ENCODE peak calls at places on chromosomes 11 and 22, in seven cellular contexts. One of them, this sample, is unnamed.

GRCh38 chr11:36702330-36703054 is 104.5 kb upstream of the RAG2 start:
- DNase-seq in WTC11: no peak
- DNase-seq in neural crest cell: peak
- DNase-seq in CD8-positive, alpha-beta T cell: no peak
- DNase-seq in HCT116: peak
- DNase-seq in fibroblast of lung: peak
- DNase-seq in BE2C: peak
- DNase-seq in this sample: peak

GRCh38 chr11:118206612-118207031 is 18.2 kb downstream of the JAML start:
- DNase-seq in WTC11: no peak
- DNase-seq in neural crest cell: no peak
- DNase-seq in CD8-positive, alpha-beta T cell: no peak
- DNase-seq in HCT116: no peak
- DNase-seq in fibroblast of lung: no peak
- DNase-seq in BE2C: no peak
- DNase-seq in this sample: no peak

GRCh38 chr11:45089845-45090499 is 56.5 kb upstream of the PRDM11 start:
- DNase-seq in WTC11: peak
- DNase-seq in neural crest cell: no peak
- DNase-seq in CD8-positive, alpha-beta T cell: no peak
- DNase-seq in HCT116: no peak
- DNase-seq in fibroblast of lung: peak
- DNase-seq in BE2C: no peak
- DNase-seq in this sample: no peak

GRCh38 chr22:37353839-37354238 is 71.5 kb downstream of the CYTH4 start:
- DNase-seq in WTC11: no peak
- DNase-seq in neural crest cell: no peak
- DNase-seq in CD8-positive, alpha-beta T cell: no peak
- DNase-seq in HCT116: no peak
- DNase-seq in fibroblast of lung: peak
- DNase-seq in BE2C: no peak
- DNase-seq in this sample: no peak

GRCh38 chr11:838441-839279 is 3.7 kb downstream of the POLR2L start:
- DNase-seq in WTC11: peak
- DNase-seq in neural crest cell: no peak
- DNase-seq in CD8-positive, alpha-beta T cell: no peak
- DNase-seq in HCT116: no peak
- DNase-seq in fibroblast of lung: no peak
- DNase-seq in BE2C: no peak
- DNase-seq in this sample: no peak

GRCh38 chr22:27987557-27987956 is 68.5 kb upstream of the PITPNB start:
- DNase-seq in WTC11: no peak
- DNase-seq in neural crest cell: no peak
- DNase-seq in CD8-positive, alpha-beta T cell: peak
- DNase-seq in HCT116: no peak
- DNase-seq in fibroblast of lung: peak
- DNase-seq in BE2C: no peak
- DNase-seq in this sample: no peak

GRCh38 chr11:118126082-118126838 is 26.4 kb downstream of the SCN4B start:
- DNase-seq in WTC11: no peak
- DNase-seq in neural crest cell: no peak
- DNase-seq in CD8-positive, alpha-beta T cell: no peak
- DNase-seq in HCT116: peak
- DNase-seq in fibroblast of lung: peak
- DNase-seq in BE2C: no peak
- DNase-seq in this sample: no peak

GRCh38 chr22:41772645-41773044 is 27.8 kb upstream of the CCDC134 start:
- DNase-seq in WTC11: no peak
- DNase-seq in neural crest cell: no peak
- DNase-seq in CD8-positive, alpha-beta T cell: no peak
- DNase-seq in HCT116: no peak
- DNase-seq in fibroblast of lung: no peak
- DNase-seq in BE2C: no peak
- DNase-seq in this sample: no peak

GRCh38 chr11:20563871-20564270 is 35.5 kb upstream of the SLC6A5 start:
- DNase-seq in WTC11: no peak
- DNase-seq in neural crest cell: no peak
- DNase-seq in CD8-positive, alpha-beta T cell: no peak
- DNase-seq in HCT116: no peak
- DNase-seq in fibroblast of lung: no peak
- DNase-seq in BE2C: no peak
- DNase-seq in this sample: no peak

GRCh38 chr11:33916736-33917135 is 24.9 kb upstream of the LMO2 start:
- DNase-seq in WTC11: no peak
- DNase-seq in neural crest cell: no peak
- DNase-seq in CD8-positive, alpha-beta T cell: no peak
- DNase-seq in HCT116: no peak
- DNase-seq in fibroblast of lung: no peak
- DNase-seq in BE2C: no peak
- DNase-seq in this sample: no peak

GRCh38 chr22:22820626-22821025 is 67.0 kb upstream of the IGLL5 start:
- DNase-seq in WTC11: no peak
- DNase-seq in neural crest cell: no peak
- DNase-seq in CD8-positive, alpha-beta T cell: peak
- DNase-seq in HCT116: no peak
- DNase-seq in fibroblast of lung: no peak
- DNase-seq in BE2C: no peak
- DNase-seq in this sample: no peak

GRCh38 chr22:27842994-27843431 is 41.5 kb upstream of the MN1 start:
- DNase-seq in WTC11: no peak
- DNase-seq in neural crest cell: no peak
- DNase-seq in CD8-positive, alpha-beta T cell: no peak
- DNase-seq in HCT116: no peak
- DNase-seq in fibroblast of lung: no peak
- DNase-seq in BE2C: no peak
- DNase-seq in this sample: no peak

GRCh38 chr11:115958089-115959000 is 454.1 kb upstream of the CADM1 start:
- DNase-seq in WTC11: peak
- DNase-seq in neural crest cell: no peak
- DNase-seq in CD8-positive, alpha-beta T cell: no peak
- DNase-seq in HCT116: no peak
- DNase-seq in fibroblast of lung: no peak
- DNase-seq in BE2C: no peak
- DNase-seq in this sample: no peak

GRCh38 chr22:46815559-46815895 is 53.1 kb downstream of the TBC1D22A start:
- DNase-seq in WTC11: no peak
- DNase-seq in neural crest cell: no peak
- DNase-seq in CD8-positive, alpha-beta T cell: no peak
- DNase-seq in HCT116: no peak
- DNase-seq in fibroblast of lung: no peak
- DNase-seq in BE2C: no peak
- DNase-seq in this sample: no peak

GRCh38 chr22:46813816-46814597 is 51.6 kb downstream of the TBC1D22A start:
- DNase-seq in WTC11: no peak
- DNase-seq in neural crest cell: no peak
- DNase-seq in CD8-positive, alpha-beta T cell: no peak
- DNase-seq in HCT116: no peak
- DNase-seq in fibroblast of lung: peak
- DNase-seq in BE2C: no peak
- DNase-seq in this sample: no peak

GRCh38 chr22:46812786-46813185 is 50.3 kb downstream of the TBC1D22A start:
- DNase-seq in WTC11: no peak
- DNase-seq in neural crest cell: peak
- DNase-seq in CD8-positive, alpha-beta T cell: no peak
- DNase-seq in HCT116: no peak
- DNase-seq in fibroblast of lung: no peak
- DNase-seq in BE2C: no peak
- DNase-seq in this sample: no peak

GRCh38 chr22:46815132-46815531 is 52.7 kb downstream of the TBC1D22A start:
- DNase-seq in WTC11: no peak
- DNase-seq in neural crest cell: no peak
- DNase-seq in CD8-positive, alpha-beta T cell: no peak
- DNase-seq in HCT116: no peak
- DNase-seq in fibroblast of lung: no peak
- DNase-seq in BE2C: no peak
- DNase-seq in this sample: no peak

DNA sequence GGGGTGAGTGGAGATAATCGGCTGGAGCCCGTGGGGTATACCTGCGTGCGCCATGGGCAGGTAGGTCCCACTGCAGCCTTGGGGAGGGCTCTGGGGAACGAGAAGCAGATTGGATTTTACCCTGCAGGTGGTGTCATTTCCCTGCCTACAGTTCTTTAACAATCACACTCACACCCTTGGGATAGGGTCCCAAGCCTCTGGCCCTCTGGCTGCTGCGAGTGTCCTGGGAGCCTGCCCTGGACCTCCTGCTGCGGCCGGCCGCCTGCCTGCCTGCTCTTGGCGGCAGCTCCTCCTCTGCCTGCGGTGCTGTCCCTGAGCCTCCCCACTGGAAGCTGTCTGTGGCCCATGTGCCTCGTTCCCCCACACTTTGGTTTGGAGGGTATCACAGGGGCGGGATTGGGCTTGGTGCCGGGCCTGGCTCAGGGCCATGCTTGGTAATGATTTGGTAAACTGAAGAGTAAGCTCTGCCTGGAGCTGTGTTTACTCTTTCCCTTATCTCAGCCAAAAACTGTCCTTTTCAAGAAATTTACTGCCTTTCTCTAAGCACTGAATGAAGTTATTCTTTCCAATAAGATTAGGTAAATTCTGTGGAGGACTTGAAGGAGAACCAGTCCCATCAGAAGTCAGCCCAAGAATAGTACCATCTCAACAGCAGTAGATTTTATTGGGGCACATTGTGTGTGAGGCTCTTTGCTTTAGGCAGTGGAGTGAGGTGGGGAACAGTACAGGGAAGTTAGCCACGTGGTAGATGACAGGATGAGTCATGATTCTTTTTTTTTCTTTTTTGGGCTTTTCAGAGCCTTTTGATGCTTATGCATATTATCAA is 53.7 kb downstream of the TBC1D22A start:
- DNase-seq in WTC11: no peak
- DNase-seq in neural crest cell: no peak
- DNase-seq in CD8-positive, alpha-beta T cell: no peak
- DNase-seq in HCT116: no peak
- DNase-seq in fibroblast of lung: peak
- DNase-seq in BE2C: no peak
- DNase-seq in this sample: no peak
- TF ChIP-seq CTCF in WTC11: no peak
- TF ChIP-seq CTCF in neural crest cell: no peak
- TF ChIP-seq CTCF in CD8-positive, alpha-beta T cell: no peak
- TF ChIP-seq CTCF in HCT116: no peak
- TF ChIP-seq CTCF in fibroblast of lung: no peak
- TF ChIP-seq CTCF in BE2C: no peak
- TF ChIP-seq CTCF in this sample: no peak

DNA sequence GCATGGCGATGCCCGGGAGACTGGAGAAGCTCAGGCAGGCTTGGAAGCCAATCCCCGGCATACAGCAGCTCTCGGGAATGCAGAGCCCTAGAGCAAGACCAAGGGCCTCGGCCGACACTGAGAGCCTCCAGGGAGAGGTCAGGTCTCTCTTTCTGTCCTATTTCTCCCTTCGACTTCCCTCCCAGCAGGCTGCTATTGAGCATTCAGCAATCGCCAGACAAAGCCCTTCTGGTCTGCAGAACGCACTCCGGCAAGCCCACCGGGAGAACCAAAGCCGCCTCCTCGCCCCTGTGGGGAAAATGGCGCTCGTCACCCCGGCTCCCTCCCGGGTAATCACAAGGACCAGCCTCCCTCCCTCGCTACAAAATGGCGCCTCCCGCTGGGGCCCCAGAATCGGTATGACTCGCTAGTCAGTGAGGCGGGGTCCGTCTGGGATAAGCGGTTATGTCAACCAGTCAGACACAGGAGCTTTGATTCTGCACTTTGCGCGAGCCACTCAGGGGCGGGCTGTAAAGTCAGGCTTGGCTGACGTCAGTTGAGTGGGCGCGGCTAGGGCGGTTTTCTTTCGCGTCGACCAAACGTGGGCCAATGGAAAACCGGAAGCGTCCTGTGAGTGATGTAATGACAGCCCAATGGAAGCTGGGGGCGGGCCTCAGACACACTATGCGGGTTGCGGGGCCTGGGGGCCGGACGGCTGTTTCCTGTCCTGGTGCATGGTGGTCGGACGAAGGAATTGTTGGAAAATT is at the start of gene ZNF143:
- DNase-seq in WTC11: peak
- DNase-seq in neural crest cell: peak
- DNase-seq in CD8-positive, alpha-beta T cell: peak
- DNase-seq in HCT116: peak
- DNase-seq in fibroblast of lung: peak
- DNase-seq in BE2C: peak
- DNase-seq in this sample: peak
- TF ChIP-seq CTCF in WTC11: no peak
- TF ChIP-seq CTCF in neural crest cell: no peak
- TF ChIP-seq CTCF in CD8-positive, alpha-beta T cell: no peak
- TF ChIP-seq CTCF in HCT116: no peak
- TF ChIP-seq CTCF in fibroblast of lung: no peak
- TF ChIP-seq CTCF in BE2C: no peak
- TF ChIP-seq CTCF in this sample: no peak

GRCh38 chr11:65722261-65722660 is 1.7 kb upstream of the RNASEH2C start:
- DNase-seq in WTC11: no peak
- DNase-seq in neural crest cell: no peak
- DNase-seq in CD8-positive, alpha-beta T cell: no peak
- DNase-seq in HCT116: no peak
- DNase-seq in fibroblast of lung: no peak
- DNase-seq in BE2C: no peak
- DNase-seq in this sample: no peak

GRCh38 chr11:65727865-65728264 is 7.3 kb upstream of the RNASEH2C start:
- DNase-seq in WTC11: no peak
- DNase-seq in neural crest cell: no peak
- DNase-seq in CD8-positive, alpha-beta T cell: no peak
- DNase-seq in HCT116: no peak
- DNase-seq in fibroblast of lung: no peak
- DNase-seq in BE2C: no peak
- DNase-seq in this sample: no peak

GRCh38 chr11:65726660-65727059 is 6.1 kb upstream of the RNASEH2C start:
- DNase-seq in WTC11: no peak
- DNase-seq in neural crest cell: no peak
- DNase-seq in CD8-positive, alpha-beta T cell: no peak
- DNase-seq in HCT116: no peak
- DNase-seq in fibroblast of lung: no peak
- DNase-seq in BE2C: no peak
- DNase-seq in this sample: no peak
- TF ChIP-seq CTCF in WTC11: no peak
- TF ChIP-seq CTCF in neural crest cell: no peak
- TF ChIP-seq CTCF in CD8-positive, alpha-beta T cell: no peak
- TF ChIP-seq CTCF in HCT116: no peak
- TF ChIP-seq CTCF in fibroblast of lung: peak
- TF ChIP-seq CTCF in BE2C: peak
- TF ChIP-seq CTCF in this sample: no peak

DNA sequence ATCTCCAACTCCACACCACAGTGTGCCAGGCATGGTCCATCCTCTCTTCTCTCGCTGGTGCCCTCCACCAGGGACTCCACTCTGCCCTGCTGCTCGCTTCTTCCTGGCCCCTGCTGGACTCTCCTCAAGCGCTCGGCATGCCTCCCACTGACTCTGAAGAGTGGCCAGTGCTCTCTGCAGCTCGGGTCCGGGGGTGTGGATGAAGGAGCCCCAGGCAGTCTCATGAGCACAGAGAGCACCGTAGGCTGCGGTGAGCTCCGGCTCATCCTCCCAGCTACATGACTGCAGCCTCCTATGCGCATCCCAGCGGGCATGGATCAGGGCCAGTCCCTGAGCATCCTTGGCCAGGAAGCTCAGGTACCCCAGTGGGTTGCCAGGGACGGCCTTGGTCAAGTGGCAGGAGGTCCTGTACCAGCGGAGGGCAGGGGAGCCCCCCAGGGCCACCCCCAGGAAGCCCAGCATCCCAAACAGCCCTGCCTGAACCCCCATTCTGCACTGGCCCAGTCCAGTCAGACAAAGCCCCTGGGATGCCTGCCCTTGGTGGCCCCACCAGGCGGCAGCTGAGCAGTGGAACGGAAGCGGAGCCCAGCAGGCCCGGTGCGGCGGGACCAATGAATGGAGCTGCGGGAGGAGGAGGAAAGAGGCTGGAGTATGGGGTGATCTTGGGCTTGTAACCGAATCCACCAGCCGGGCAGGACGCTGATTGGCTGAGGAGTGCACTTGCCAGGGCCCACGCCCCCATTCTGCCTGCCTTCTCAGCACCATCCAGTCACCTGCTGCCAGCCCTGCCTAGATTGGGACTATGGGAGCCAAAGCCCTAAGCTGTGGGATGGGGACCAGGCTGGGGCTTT is at the start of gene PLA2G3:
- DNase-seq in WTC11: peak
- DNase-seq in neural crest cell: peak
- DNase-seq in CD8-positive, alpha-beta T cell: no peak
- DNase-seq in HCT116: no peak
- DNase-seq in fibroblast of lung: peak
- DNase-seq in BE2C: no peak
- DNase-seq in this sample: peak
- TF ChIP-seq CTCF in WTC11: no peak
- TF ChIP-seq CTCF in neural crest cell: no peak
- TF ChIP-seq CTCF in CD8-positive, alpha-beta T cell: no peak
- TF ChIP-seq CTCF in HCT116: no peak
- TF ChIP-seq CTCF in fibroblast of lung: no peak
- TF ChIP-seq CTCF in BE2C: no peak
- TF ChIP-seq CTCF in this sample: peak